ENCODE peak calls at places on chromosomes 6 and 20, in nine cellular contexts. V, L, H, Q, C, R, U, A and M are unnamed samples.

GRCh38 chr20:33433465-33433864 is 10.1 kb downstream of the SNTA1 start:
- DNase-seq in V (peak; percentile 91), L (peak; percentile 28), H (no peak), Q (peak; percentile 96), C (peak; percentile 78), R (no peak), U (no peak), A (no peak), M (no peak)

GRCh38 chr6:108966855-108967755 is 118.9 kb downstream of the ARMC2 start:
- DNase-seq in V (no peak), L (peak; percentile 51), H (no peak), Q (no peak), C (peak; percentile 72), R (peak; percentile 1), U (peak; percentile 71), A (peak; percentile 30), M (no peak)

GRCh38 chr6:16355699-16356481 is 117.5 kb downstream of the GMPR start:
- DNase-seq in V (no peak), L (peak; percentile 55), H (no peak), Q (no peak), C (no peak), R (no peak), U (no peak), A (peak; percentile 31), M (no peak)

GRCh38 chr6:110878751-110879539 is 4.4 kb downstream of the AMD1 start:
- DNase-seq in V (no peak), L (peak; percentile 79), H (peak; percentile 20), Q (no peak), C (no peak), R (no peak), U (peak; percentile 32), A (peak; percentile 37), M (peak; percentile 42)

GRCh38 chr6:144344651-144345050 is 59.5 kb downstream of the UTRN start:
- DNase-seq in V (no peak), L (no peak), H (no peak), Q (no peak), C (no peak), R (no peak), U (no peak), A (no peak), M (no peak)

GRCh38 chr6:98560418-98560817 is 274.0 kb upstream of the POU3F2 start:
- DNase-seq in V (no peak), L (no peak), H (no peak), Q (no peak), C (no peak), R (no peak), U (no peak), A (no peak), M (no peak)

GRCh38 chr20:43188861-43189613 is 669 bp downstream of the PTPRT start:
- DNase-seq in V (no peak), L (no peak), H (no peak), Q (no peak), C (no peak), R (no peak), U (no peak), A (no peak), M (no peak)

GRCh38 chr6:149905371-149905910 is 7.5 kb upstream of the RAET1E start:
- DNase-seq in V (peak; percentile 32), L (no peak), H (no peak), Q (peak; percentile 38), C (no peak), R (no peak), U (no peak), A (no peak), M (no peak)

GRCh38 chr6:127967708-127968107 is 66.8 kb upstream of the THEMIS start:
- DNase-seq in V (no peak), L (no peak), H (no peak), Q (no peak), C (no peak), R (no peak), U (no peak), A (no peak), M (no peak)

GRCh38 chr20:62900052-62900691 is 26.1 kb downstream of the DIDO1 start:
- DNase-seq in V (peak; percentile 77), L (peak; percentile 77), H (peak; percentile 33), Q (peak; percentile 84), C (peak; percentile 83), R (peak; percentile 52), U (peak; percentile 56), A (peak; percentile 76), M (peak; percentile 74)

GRCh38 chr6:35469711-35470662 is 1.8 kb downstream of the RPL10A start:
- DNase-seq in V (no peak), L (no peak), H (no peak), Q (no peak), C (no peak), R (no peak), U (no peak), A (no peak), M (no peak)

GRCh38 chr6:45605971-45606370 is 228.2 kb upstream of the SUPT3H start:
- DNase-seq in V (no peak), L (no peak), H (no peak), Q (no peak), C (no peak), R (no peak), U (no peak), A (no peak), M (no peak)

GRCh38 chr20:9294081-9294480 is 220.3 kb upstream of the LAMP5 start:
- DNase-seq in V (no peak), L (peak; percentile 77), H (peak; percentile 38), Q (no peak), C (no peak), R (no peak), U (peak; percentile 41), A (peak; percentile 41), M (no peak)

GRCh38 chr6:137051790-137052472 is 7.2 kb upstream of the IL20RA start:
- DNase-seq in V (no peak), L (peak; percentile 47), H (no peak), Q (no peak), C (no peak), R (no peak), U (peak; percentile 5), A (no peak), M (no peak)

GRCh38 chr6:129248976-129249375 is 366.0 kb downstream of the LAMA2 start:
- DNase-seq in V (no peak), L (no peak), H (no peak), Q (no peak), C (no peak), R (no peak), U (no peak), A (no peak), M (no peak)

GRCh38 chr6:109091314-109092009 is 3.2 kb downstream of the SESN1 start:
- DNase-seq in V (no peak), L (peak; percentile 25), H (no peak), Q (no peak), C (no peak), R (no peak), U (no peak), A (no peak), M (no peak)

GRCh38 chr6:10389739-10390494 is 25.0 kb downstream of the TFAP2A start:
- DNase-seq in V (no peak), L (no peak), H (no peak), Q (no peak), C (no peak), R (no peak), U (no peak), A (no peak), M (no peak)

GRCh38 chr6:10390495-10391298 is 24.2 kb downstream of the TFAP2A start:
- DNase-seq in V (no peak), L (no peak), H (no peak), Q (no peak), C (no peak), R (no peak), U (no peak), A (no peak), M (no peak)

GRCh38 chr6:10393544-10394225 is 21.2 kb downstream of the TFAP2A start:
- DNase-seq in V (no peak), L (no peak), H (no peak), Q (no peak), C (no peak), R (no peak), U (no peak), A (no peak), M (no peak)

GRCh38 chr6:10391799-10392198 is 23.1 kb downstream of the TFAP2A start:
- DNase-seq in V (no peak), L (no peak), H (no peak), Q (no peak), C (no peak), R (no peak), U (no peak), A (no peak), M (no peak)

DNA sequence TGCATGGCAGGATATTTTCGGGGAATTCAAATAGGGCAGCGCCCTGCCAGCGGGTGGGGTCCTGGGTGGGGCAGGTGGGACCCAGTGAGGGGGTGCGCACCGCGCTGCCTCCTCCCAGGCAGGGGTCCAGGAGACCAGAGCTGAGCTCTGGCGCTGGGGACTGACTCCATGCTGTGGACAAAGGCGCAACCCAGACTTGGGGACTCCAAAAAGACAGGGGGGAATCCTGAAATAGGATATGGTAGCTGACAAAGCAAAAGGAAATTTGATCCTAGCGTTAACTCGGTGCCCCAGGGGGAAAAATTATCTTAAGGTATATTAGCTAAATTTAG is 23.6 kb downstream of the TFAP2A start:
- DNase-seq in V (no peak), L (no peak), H (no peak), Q (no peak), C (no peak), R (no peak), U (no peak), A (no peak), M (no peak)
- H3K27me3 ChIP-seq in V (peaks cover 27% of the 10 kb centered on the region), L (peaks cover 97% of the 10 kb centered on the region), H (peaks cover 94% of the 10 kb centered on the region), Q (no peaks in the 10 kb centered on the region), C (peaks cover 98% of the 10 kb centered on the region), R (peaks cover 69% of the 10 kb centered on the region), U (peaks cover 93% of the 10 kb centered on the region), A (no peaks in the 10 kb centered on the region), M (no peaks in the 10 kb centered on the region)

GRCh38 chr6:135995160-135995898 is 143.8 kb downstream of the PDE7B start:
- DNase-seq in V (no peak), L (peak; percentile 70), H (peak; percentile 47), Q (no peak), C (no peak), R (no peak), U (peak; percentile 76), A (peak; percentile 62), M (no peak)
- H3K4me3 ChIP-seq in V (no peak overlapping the region), L (no peak overlapping the region), H (peak overlapping the region; percentile 5), Q (no peak overlapping the region), C (no peak overlapping the region), R (no peak overlapping the region), U (no peak overlapping the region), A (no peak overlapping the region), M (no peak overlapping the region)

DNA sequence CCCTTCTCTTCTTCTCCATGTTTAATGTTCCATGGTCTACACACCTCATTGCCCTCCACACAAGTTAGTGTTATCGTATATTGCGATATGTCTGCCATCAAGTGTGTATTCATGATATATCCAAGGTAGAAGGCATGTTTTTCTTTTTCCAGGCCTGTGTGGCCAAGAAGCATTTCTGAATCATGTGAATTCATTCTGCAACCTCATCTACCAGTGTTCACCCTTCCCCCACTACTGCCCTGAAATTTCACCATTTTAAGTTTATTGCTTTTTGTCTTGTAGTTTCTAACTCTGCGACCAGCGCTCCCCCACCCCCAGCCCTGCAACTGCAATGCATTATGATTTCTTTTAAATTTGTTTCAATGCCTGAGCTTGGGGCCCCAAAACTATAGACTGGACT is 618.0 kb upstream of the FLRT3 start:
- DNase-seq in V (no peak), L (no peak), H (no peak), Q (no peak), C (no peak), R (no peak), U (no peak), A (no peak), M (no peak)
- H3K27me3 ChIP-seq in V (no peaks in the 10 kb centered on the region), L (no peaks in the 10 kb centered on the region), H (no peaks in the 10 kb centered on the region), Q (no peaks in the 10 kb centered on the region), C (no peaks in the 10 kb centered on the region), R (no peaks in the 10 kb centered on the region), U (no peaks in the 10 kb centered on the region), A (no peaks in the 10 kb centered on the region), M (no peaks in the 10 kb centered on the region)

GRCh38 chr6:139030539-139030938 is 2.0 kb downstream of the ABRACL start:
- DNase-seq in V (no peak), L (peak; percentile 4), H (no peak), Q (no peak), C (no peak), R (no peak), U (no peak), A (no peak), M (no peak)
- H3K4me3 ChIP-seq in V (no peak overlapping the region), L (no peak overlapping the region), H (no peak overlapping the region), Q (no peak overlapping the region), C (no peak overlapping the region), R (peak overlapping the region; percentile 95), U (no peak overlapping the region), A (no peak overlapping the region), M (no peak overlapping the region)